ENCODE peak calls at places on chromosome 6, in five cellular contexts. One of them, this sample, is unnamed.

GRCh38 chr6:33204415-33205171 is at the start of gene HSD17B8:
- DNase-seq in K562: peak
- DNase-seq in H1: peak
- DNase-seq in GM12891: peak
- DNase-seq in HepG2: peak
- DNase-seq in this sample: peak

GRCh38 chr6:127879685-127880084 is 21.2 kb downstream of the THEMIS start:
- DNase-seq in H1: peak
- DNase-seq in K562: no peak
- DNase-seq in HepG2: no peak
- DNase-seq in GM12891: no peak
- DNase-seq in this sample: no peak

GRCh38 chr6:94584211-94584610 is 993.1 kb upstream of the MANEA start:
- DNase-seq in H1: no peak
- DNase-seq in HepG2: no peak
- DNase-seq in K562: no peak
- DNase-seq in GM12891: no peak
- DNase-seq in this sample: no peak

GRCh38 chr6:77401231-77401630 is 62.1 kb downstream of the HTR1B start:
- DNase-seq in GM12891: no peak
- DNase-seq in HepG2: no peak
- DNase-seq in K562: no peak
- DNase-seq in H1: no peak
- DNase-seq in this sample: no peak

GRCh38 chr6:33147807-33148666 is 44.2 kb downstream of the COL11A2 start:
- DNase-seq in HepG2: peak
- DNase-seq in GM12891: no peak
- DNase-seq in K562: no peak
- DNase-seq in H1: no peak
- DNase-seq in this sample: no peak

GRCh38 chr6:151451950-151452749 is at the start of gene RMND1:
- DNase-seq in HepG2: peak
- DNase-seq in GM12891: peak
- DNase-seq in K562: peak
- DNase-seq in H1: peak
- DNase-seq in this sample: peak

GRCh38 chr6:170021579-170021978 is 269.3 kb downstream of the DLL1 start:
- DNase-seq in HepG2: no peak
- DNase-seq in H1: no peak
- DNase-seq in K562: no peak
- DNase-seq in GM12891: no peak
- DNase-seq in this sample: no peak

GRCh38 chr6:11730645-11731044 is 48.0 kb downstream of the ADTRP start:
- DNase-seq in H1: no peak
- DNase-seq in HepG2: no peak
- DNase-seq in K562: no peak
- DNase-seq in GM12891: no peak
- DNase-seq in this sample: no peak

GRCh38 chr6:132045877-132046276 is 94.7 kb upstream of the CCN2 start:
- DNase-seq in K562: no peak
- DNase-seq in HepG2: no peak
- DNase-seq in H1: no peak
- DNase-seq in GM12891: no peak
- DNase-seq in this sample: no peak

GRCh38 chr6:24394777-24395437 is 7.8 kb upstream of the MRS2 start:
- DNase-seq in H1: no peak
- DNase-seq in K562: no peak
- DNase-seq in HepG2: no peak
- DNase-seq in GM12891: no peak
- DNase-seq in this sample: no peak

GRCh38 chr6:89413006-89413400 is 930 bp upstream of the RRAGD start:
- DNase-seq in H1: no peak
- DNase-seq in GM12891: no peak
- DNase-seq in HepG2: no peak
- DNase-seq in K562: no peak
- DNase-seq in this sample: no peak

GRCh38 chr6:8080338-8081151 is 16.4 kb upstream of the BLOC1S5 start:
- DNase-seq in K562: no peak
- DNase-seq in HepG2: peak
- DNase-seq in H1: no peak
- DNase-seq in GM12891: no peak
- DNase-seq in this sample: no peak

GRCh38 chr6:28606424-28607391 is 81.0 kb downstream of the GPX5 start:
- DNase-seq in HepG2: peak
- DNase-seq in GM12891: peak
- DNase-seq in K562: peak
- DNase-seq in H1: no peak
- DNase-seq in this sample: no peak

GRCh38 chr6:158785036-158785435 is 34.1 kb downstream of the EZR start:
- DNase-seq in HepG2: no peak
- DNase-seq in K562: no peak
- DNase-seq in H1: no peak
- DNase-seq in GM12891: no peak
- DNase-seq in this sample: no peak

GRCh38 chr6:165574770-165575549 is 88.1 kb downstream of the PDE10A start:
- DNase-seq in GM12891: no peak
- DNase-seq in H1: no peak
- DNase-seq in HepG2: no peak
- DNase-seq in K562: no peak
- DNase-seq in this sample: no peak

GRCh38 chr6:10478187-10479040 is 42.7 kb upstream of the GCNT2 start:
- DNase-seq in HepG2: peak
- DNase-seq in K562: peak
- DNase-seq in GM12891: no peak
- DNase-seq in H1: no peak
- DNase-seq in this sample: no peak

GRCh38 chr6:133705071-133705470 is 183.8 kb upstream of the TCF21 start:
- DNase-seq in GM12891: no peak
- DNase-seq in K562: no peak
- DNase-seq in HepG2: no peak
- DNase-seq in H1: no peak
- DNase-seq in this sample: no peak

GRCh38 chr6:146357578-146358340 is 185.9 kb upstream of the RAB32 start:
- DNase-seq in H1: no peak
- DNase-seq in HepG2: no peak
- DNase-seq in K562: no peak
- DNase-seq in GM12891: no peak
- DNase-seq in this sample: no peak

GRCh38 chr6:101706576-101706975 is 313.1 kb downstream of the GRIK2 start:
- DNase-seq in K562: no peak
- DNase-seq in HepG2: no peak
- DNase-seq in H1: no peak
- DNase-seq in GM12891: no peak
- DNase-seq in this sample: no peak

GRCh38 chr6:107144014-107144413 is 28.7 kb upstream of the BEND3 start:
- DNase-seq in HepG2: no peak
- DNase-seq in GM12891: no peak
- DNase-seq in K562: no peak
- DNase-seq in H1: no peak
- DNase-seq in this sample: no peak

GRCh38 chr6:70221025-70221714 is 81.7 kb downstream of the COL9A1 start:
- DNase-seq in H1: no peak
- DNase-seq in K562: peak
- DNase-seq in HepG2: peak
- DNase-seq in GM12891: peak
- DNase-seq in this sample: peak

GRCh38 chr6:35764238-35764896 is 12.0 kb upstream of the CLPSL2 start:
- DNase-seq in H1: peak
- DNase-seq in HepG2: no peak
- DNase-seq in GM12891: no peak
- DNase-seq in K562: no peak
- DNase-seq in this sample: no peak

GRCh38 chr6:96724641-96725040 is 112.6 kb downstream of the GPR63 start:
- DNase-seq in HepG2: no peak
- DNase-seq in H1: no peak
- DNase-seq in K562: no peak
- DNase-seq in GM12891: no peak
- DNase-seq in this sample: no peak

GRCh38 chr6:165674155-165675029 is 11.4 kb upstream of the PDE10A start:
- DNase-seq in H1: no peak
- DNase-seq in GM12891: no peak
- DNase-seq in HepG2: no peak
- DNase-seq in K562: no peak
- DNase-seq in this sample: no peak

GRCh38 chr6:138724015-138724414 is 49.6 kb upstream of the CCDC28A start:
- DNase-seq in H1: no peak
- DNase-seq in K562: no peak
- DNase-seq in HepG2: peak
- DNase-seq in GM12891: no peak
- DNase-seq in this sample: no peak

GRCh38 chr6:135089901-135090300 is 35.3 kb upstream of the HBS1L start:
- DNase-seq in H1: no peak
- DNase-seq in K562: no peak
- DNase-seq in HepG2: no peak
- DNase-seq in GM12891: no peak
- DNase-seq in this sample: no peak

GRCh38 chr6:112717401-112717800 is 370.3 kb downstream of the RFPL4B start:
- DNase-seq in HepG2: no peak
- DNase-seq in H1: no peak
- DNase-seq in K562: no peak
- DNase-seq in GM12891: no peak
- DNase-seq in this sample: no peak

GRCh38 chr6:134363323-134364039 is 45.6 kb upstream of the SGK1 start:
- DNase-seq in HepG2: no peak
- DNase-seq in K562: no peak
- DNase-seq in H1: no peak
- DNase-seq in GM12891: no peak
- DNase-seq in this sample: no peak

GRCh38 chr6:137160763-137161162 is 12.7 kb downstream of the IL22RA2 start:
- DNase-seq in GM12891: no peak
- DNase-seq in K562: no peak
- DNase-seq in HepG2: no peak
- DNase-seq in H1: no peak
- DNase-seq in this sample: no peak

GRCh38 chr6:166523782-166524569 is 62.5 kb downstream of the RAMACL start:
- DNase-seq in H1: no peak
- DNase-seq in HepG2: no peak
- DNase-seq in K562: no peak
- DNase-seq in GM12891: no peak
- DNase-seq in this sample: no peak

GRCh38 chr6:129280719-129281118 is 397.8 kb downstream of the LAMA2 start:
- DNase-seq in GM12891: no peak
- DNase-seq in HepG2: no peak
- DNase-seq in H1: no peak
- DNase-seq in K562: no peak
- DNase-seq in this sample: no peak

GRCh38 chr6:42745083-42745637 is 743 bp downstream of the TBCC start:
- DNase-seq in H1: no peak
- DNase-seq in GM12891: peak
- DNase-seq in HepG2: peak
- DNase-seq in K562: peak
- DNase-seq in this sample: peak

GRCh38 chr6:28226460-28226859 is 1.4 kb downstream of the ZSCAN9 start:
- DNase-seq in K562: no peak
- DNase-seq in H1: no peak
- DNase-seq in GM12891: no peak
- DNase-seq in HepG2: no peak
- DNase-seq in this sample: no peak

GRCh38 chr6:142534484-142534883 is 232.7 kb downstream of the ADGRG6 start:
- DNase-seq in HepG2: no peak
- DNase-seq in K562: no peak
- DNase-seq in GM12891: no peak
- DNase-seq in H1: no peak
- DNase-seq in this sample: no peak
- TF ChIP-seq TAF1 in HepG2: no peak
- TF ChIP-seq TAF1 in K562: no peak
- TF ChIP-seq TAF1 in GM12891: no peak
- TF ChIP-seq TAF1 in H1: no peak
- TF ChIP-seq TAF1 in this sample: no peak

GRCh38 chr6:16595514-16595913 is 165.7 kb downstream of the ATXN1 start:
- DNase-seq in K562: no peak
- DNase-seq in H1: no peak
- DNase-seq in GM12891: no peak
- DNase-seq in HepG2: no peak
- DNase-seq in this sample: no peak

GRCh38 chr6:16594849-16595248 is 166.4 kb downstream of the ATXN1 start:
- DNase-seq in K562: no peak
- DNase-seq in HepG2: no peak
- DNase-seq in H1: no peak
- DNase-seq in GM12891: no peak
- DNase-seq in this sample: no peak

GRCh38 chr6:16600701-16601100 is 160.6 kb downstream of the ATXN1 start:
- DNase-seq in K562: no peak
- DNase-seq in HepG2: no peak
- DNase-seq in H1: no peak
- DNase-seq in GM12891: no peak
- DNase-seq in this sample: no peak

GRCh38 chr6:16600026-16600425 is 161.2 kb downstream of the ATXN1 start:
- DNase-seq in H1: no peak
- DNase-seq in GM12891: no peak
- DNase-seq in HepG2: no peak
- DNase-seq in K562: no peak
- DNase-seq in this sample: no peak

GRCh38 chr6:16596890-16597331 is 164.3 kb downstream of the ATXN1 start:
- DNase-seq in H1: no peak
- DNase-seq in K562: no peak
- DNase-seq in GM12891: no peak
- DNase-seq in HepG2: no peak
- DNase-seq in this sample: no peak
- TF ChIP-seq POLR2A in H1: no peak
- TF ChIP-seq POLR2A in K562: no peak
- TF ChIP-seq POLR2A in GM12891: no peak
- TF ChIP-seq POLR2A in HepG2: no peak
- TF ChIP-seq POLR2A in this sample: no peak

GRCh38 chr6:25959890-25960531 is 2.6 kb upstream of the TRIM38 start:
- DNase-seq in K562: no peak
- DNase-seq in HepG2: no peak
- DNase-seq in GM12891: no peak
- DNase-seq in H1: no peak
- DNase-seq in this sample: no peak
- TF ChIP-seq TAF1 in K562: no peak
- TF ChIP-seq TAF1 in HepG2: no peak
- TF ChIP-seq TAF1 in GM12891: no peak
- TF ChIP-seq TAF1 in H1: no peak
- TF ChIP-seq TAF1 in this sample: no peak

DNA sequence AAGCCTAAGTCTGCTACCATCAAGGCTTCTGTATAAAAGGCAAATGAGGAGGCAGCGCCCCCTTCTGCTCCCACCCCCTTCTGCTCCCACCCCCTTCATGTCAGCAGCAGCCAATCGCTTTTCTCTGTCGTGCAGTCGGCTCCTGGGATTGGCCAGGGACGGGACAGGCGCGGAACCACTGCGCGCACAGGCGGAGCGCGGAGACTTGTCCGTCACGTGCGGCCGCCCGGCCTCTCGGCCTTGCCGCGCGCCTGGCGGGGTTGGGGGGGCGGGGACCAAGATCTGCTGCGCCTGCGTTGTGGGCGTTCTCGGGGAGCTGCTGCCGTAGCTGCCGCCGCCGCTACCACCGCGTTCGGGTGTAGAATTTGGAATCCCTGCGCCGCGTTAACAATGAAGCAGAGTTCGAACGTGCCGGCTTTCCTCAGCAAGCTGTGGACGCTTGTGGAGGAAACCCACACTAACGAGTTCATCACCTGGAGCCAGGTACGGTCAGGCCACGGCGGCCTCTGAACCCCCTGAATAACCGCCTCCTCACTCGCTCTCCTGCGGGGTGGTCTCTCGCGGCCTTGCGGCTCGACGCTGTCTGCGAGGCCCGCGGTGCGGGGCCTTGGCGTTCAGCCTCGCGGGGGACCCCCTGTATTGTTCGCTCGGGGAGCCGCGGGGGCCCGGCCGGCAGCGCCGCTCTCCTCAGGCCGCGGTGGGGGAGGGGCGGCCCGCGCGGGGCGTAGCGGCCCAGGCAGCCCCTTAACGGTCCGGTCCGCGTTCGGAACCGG is at the start of gene HSF2:
- DNase-seq in HepG2: peak
- DNase-seq in H1: peak
- DNase-seq in GM12891: peak
- DNase-seq in K562: peak
- DNase-seq in this sample: peak
- TF ChIP-seq POLR2A in HepG2: peak
- TF ChIP-seq POLR2A in H1: peak
- TF ChIP-seq POLR2A in GM12891: peak
- TF ChIP-seq POLR2A in K562: peak
- TF ChIP-seq POLR2A in this sample: peak